ENCODE peak calls at places on chromosomes 4 and X, in six cellular contexts. H is nephron progenitor cell, Z is choroid plexus epithelial cell, V is AG09309, C is progenitor cell of endocrine pancreas, T is astrocyte of the cerebellum. O is an unnamed sample.

GRCh38 chr4:74619931-74620702 is 174.2 kb downstream of the BTC start:
- DNase-seq in H (no peak), Z (peak), V (no peak), C (no peak), T (no peak), O (no peak)

GRCh38 chr4:159145318-159146006 is 42.6 kb downstream of the RAPGEF2 start:
- DNase-seq in H (no peak), Z (no peak), V (no peak), C (no peak), T (no peak), O (no peak)

GRCh38 chrX:40249582-40249981 is 151.8 kb upstream of the BCOR start:
- DNase-seq in H (no peak), Z (no peak), V (no peak), C (no peak), T (no peak), O (no peak)

GRCh38 chr4:10690185-10690907 is 5.8 kb upstream of the CLNK start:
- DNase-seq in H (no peak), Z (no peak), V (no peak), C (no peak), T (no peak), O (no peak)

GRCh38 chr4:54942735-54943134 is 182.7 kb downstream of the KDR start:
- DNase-seq in H (no peak), Z (peak), V (no peak), C (no peak), T (no peak), O (no peak)

GRCh38 chr4:161577604-161578301 is 586.0 kb downstream of the FSTL5 start:
- DNase-seq in H (no peak), Z (peak), V (peak), C (no peak), T (peak), O (no peak)

GRCh38 chrX:73836956-73837477 is 274.0 kb downstream of the CHIC1 start:
- DNase-seq in H (no peak), Z (no peak), V (no peak), C (no peak), T (no peak), O (no peak)

GRCh38 chr4:31415629-31416028 is 695.5 kb downstream of the PCDH7 start:
- DNase-seq in H (no peak), Z (no peak), V (no peak), C (no peak), T (no peak), O (no peak)

GRCh38 chr4:18480928-18481327 is 459.4 kb upstream of the LCORL start:
- DNase-seq in H (no peak), Z (no peak), V (no peak), C (no peak), T (no peak), O (no peak)

GRCh38 chr4:41133619-41134018 is 80.7 kb downstream of the APBB2 start:
- DNase-seq in H (no peak), Z (no peak), V (no peak), C (no peak), T (no peak), O (no peak)

GRCh38 chr4:184479516-184479950 is 5.2 kb upstream of the IRF2 start:
- DNase-seq in H (no peak), Z (peak), V (no peak), C (no peak), T (no peak), O (no peak)

GRCh38 chr4:183130328-183131155 is 31.5 kb downstream of the WWC2 start:
- DNase-seq in H (no peak), Z (peak), V (no peak), C (no peak), T (peak), O (no peak)

GRCh38 chr4:67660418-67660817 is 40.5 kb downstream of the UBA6 start:
- DNase-seq in H (no peak), Z (no peak), V (no peak), C (no peak), T (no peak), O (no peak)

GRCh38 chr4:2781911-2782310 is 11.0 kb upstream of the SH3BP2 start:
- DNase-seq in H (no peak), Z (no peak), V (no peak), C (no peak), T (no peak), O (peak)

GRCh38 chr4:158538176-158538575 is 16.5 kb downstream of the RXFP1 start:
- DNase-seq in H (no peak), Z (peak), V (peak), C (no peak), T (no peak), O (no peak)

GRCh38 chr4:108117473-108118182 is 51.1 kb downstream of the LEF1 start:
- DNase-seq in H (peak), Z (peak), V (no peak), C (no peak), T (no peak), O (no peak)

GRCh38 chr4:156523991-156524390 is 447.6 kb downstream of the PDGFC start:
- DNase-seq in H (no peak), Z (no peak), V (no peak), C (no peak), T (no peak), O (no peak)

GRCh38 chrX:72475952-72476668 is 96.5 kb downstream of the HDAC8 start:
- DNase-seq in H (no peak), Z (no peak), V (no peak), C (no peak), T (no peak), O (no peak)

GRCh38 chrX:33379839-33380238 is 168.5 kb upstream of the DMD start:
- DNase-seq in H (no peak), Z (peak), V (no peak), C (no peak), T (no peak), O (no peak)

GRCh38 chrX:44344194-44344593 is 722 bp upstream of the EFHC2 start:
- DNase-seq in H (no peak), Z (no peak), V (no peak), C (no peak), T (no peak), O (peak)

GRCh38 chr4:151263455-151263854 is 13.5 kb upstream of the PRSS48 start:
- DNase-seq in H (no peak), Z (no peak), V (no peak), C (no peak), T (no peak), O (no peak)

GRCh38 chrX:140815868-140816267 is 106.3 kb downstream of the LINC00632 start:
- DNase-seq in H (no peak), Z (peak), V (peak), C (no peak), T (peak), O (no peak)

GRCh38 chr4:157172011-157172410 is 48.5 kb upstream of the GRIA2 start:
- DNase-seq in H (no peak), Z (peak), V (no peak), C (no peak), T (peak), O (no peak)

GRCh38 chrX:34972206-34972605 is 29.6 kb downstream of the FAM47B start:
- DNase-seq in H (no peak), Z (no peak), V (no peak), C (no peak), T (no peak), O (no peak)

GRCh38 chr4:26891867-26892266 is 31.2 kb downstream of the STIM2 start:
- DNase-seq in H (no peak), Z (no peak), V (no peak), C (no peak), T (no peak), O (no peak)

GRCh38 chr4:38572798-38573197 is 91.2 kb upstream of the KLF3 start:
- DNase-seq in H (no peak), Z (peak), V (no peak), C (no peak), T (no peak), O (no peak)

GRCh38 chr4:121696641-121697461 is at the start of gene ANXA5:
- DNase-seq in H (peak), Z (peak), V (peak), C (peak), T (peak), O (peak)

GRCh38 chr4:61200195-61200990 is at the start of gene ADGRL3:
- DNase-seq in H (peak), Z (peak), V (no peak), C (peak), T (no peak), O (no peak)

GRCh38 chr4:185904381-185904780 is 92.4 kb upstream of the SORBS2 start:
- DNase-seq in H (no peak), Z (no peak), V (no peak), C (no peak), T (no peak), O (no peak)

GRCh38 chrX:115067812-115068211 is 50.4 kb upstream of the IL13RA2 start:
- DNase-seq in H (no peak), Z (peak), V (no peak), C (no peak), T (peak), O (no peak)

GRCh38 chrX:34130501-34130900 is 1.6 kb downstream of the FAM47A start:
- DNase-seq in H (no peak), Z (no peak), V (no peak), C (no peak), T (no peak), O (no peak)

GRCh38 chr4:169620846-169621228 is 459 bp downstream of the CLCN3 start:
- DNase-seq in H (peak), Z (peak), V (no peak), C (no peak), T (no peak), O (peak)

GRCh38 chr4:31204895-31205294 is 484.7 kb downstream of the PCDH7 start:
- DNase-seq in H (no peak), Z (no peak), V (no peak), C (no peak), T (no peak), O (no peak)

GRCh38 chr4:73730854-73731253 is 9.5 kb upstream of the CXCL8 start:
- DNase-seq in H (no peak), Z (no peak), V (no peak), C (no peak), T (no peak), O (no peak)

GRCh38 chr4:102143433-102143832 is 201.8 kb downstream of the SLC39A8 start:
- DNase-seq in H (no peak), Z (no peak), V (no peak), C (no peak), T (no peak), O (no peak)

GRCh38 chrX:21905209-21905735 is 35.2 kb upstream of the SMS start:
- DNase-seq in H (no peak), Z (no peak), V (no peak), C (no peak), T (no peak), O (no peak)

GRCh38 chr4:14125375-14126129 is 498.0 kb upstream of the BOD1L1 start:
- DNase-seq in H (no peak), Z (no peak), V (no peak), C (no peak), T (no peak), O (no peak)

GRCh38 chr4:63556332-63556731 is 852.9 kb downstream of the TECRL start:
- DNase-seq in H (no peak), Z (no peak), V (no peak), C (no peak), T (no peak), O (no peak)
- TF ChIP-seq CTCF in H (peak), Z (no peak), V (no peak), C (peak), T (no peak), O (no peak)

GRCh38 chrX:100098660-100099375 is 311.3 kb downstream of the PCDH19 start:
- DNase-seq in H (no peak), Z (peak), V (no peak), C (no peak), T (no peak), O (no peak)
- TF ChIP-seq CTCF in H (no peak), Z (no peak), V (no peak), C (no peak), T (no peak), O (no peak)

GRCh38 chr4:117085185-117085701 is at the start of gene TRAM1L1:
- DNase-seq in H (peak), Z (peak), V (no peak), C (peak), T (peak), O (peak)
- TF ChIP-seq CTCF in H (no peak), Z (no peak), V (no peak), C (peak), T (peak), O (no peak)

GRCh38 chrX:107325467-107325866 is 119.1 kb downstream of the DNAAF6 start:
- DNase-seq in H (no peak), Z (no peak), V (no peak), C (no peak), T (no peak), O (no peak)

GRCh38 chrX:107323786-107324492 is 117.5 kb downstream of the DNAAF6 start:
- DNase-seq in H (no peak), Z (no peak), V (no peak), C (no peak), T (no peak), O (no peak)

GRCh38 chrX:107324493-107325310 is 118.3 kb downstream of the DNAAF6 start:
- DNase-seq in H (peak), Z (peak), V (no peak), C (peak), T (no peak), O (no peak)
- TF ChIP-seq CTCF in H (no peak), Z (peak), V (peak), C (peak), T (peak), O (peak)

GRCh38 chr4:6885953-6886557 is 23.6 kb upstream of the TBC1D14 start:
- DNase-seq in H (no peak), Z (peak), V (peak), C (no peak), T (no peak), O (no peak)
- TF ChIP-seq CTCF in H (no peak), Z (peak), V (peak), C (no peak), T (peak), O (peak)

DNA sequence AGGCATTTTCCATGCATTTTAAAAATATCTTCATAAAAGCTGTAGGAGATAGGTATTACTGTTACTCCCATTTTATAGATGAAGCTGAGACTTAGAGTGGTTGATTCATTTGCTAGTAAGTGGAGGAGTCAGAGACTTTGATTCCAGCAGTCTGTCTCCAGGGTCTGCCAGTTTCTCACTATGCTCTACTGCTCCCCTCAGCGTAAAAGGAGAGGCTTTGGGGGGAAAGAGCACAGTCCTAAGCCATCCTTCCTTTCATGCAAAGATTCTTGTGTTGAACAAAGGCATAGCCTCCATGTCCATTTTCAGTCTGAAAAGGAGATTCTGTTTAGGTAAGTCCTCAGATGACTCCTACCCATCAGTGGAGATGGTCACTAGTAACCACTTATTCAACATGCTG is 117.7 kb upstream of the TMEM150C start:
- DNase-seq in H (no peak), Z (no peak), V (no peak), C (no peak), T (no peak), O (no peak)
- TF ChIP-seq CTCF in H (no peak), Z (no peak), V (no peak), C (no peak), T (no peak), O (no peak)

DNA sequence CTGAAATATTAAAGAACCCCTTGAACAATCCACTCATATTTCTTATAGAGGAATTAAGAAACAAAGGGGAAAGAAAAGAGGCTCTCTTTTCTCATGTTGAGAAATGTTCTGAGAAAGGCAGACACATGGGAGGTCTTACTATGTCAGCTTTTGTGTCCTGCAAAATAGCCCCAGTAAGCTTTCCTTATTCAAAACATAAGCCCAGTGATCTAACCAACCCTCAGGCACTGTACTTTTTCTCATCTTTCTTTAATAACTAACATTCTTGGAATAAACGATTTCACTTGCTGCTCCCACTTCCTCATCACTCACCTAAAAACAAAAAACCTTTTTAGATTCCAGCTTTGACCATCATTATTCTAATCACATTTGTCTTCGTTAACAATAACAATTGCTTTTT is 115.9 kb downstream of the GLRA3 start:
- DNase-seq in H (no peak), Z (peak), V (no peak), C (no peak), T (no peak), O (no peak)
- TF ChIP-seq CTCF in H (no peak), Z (no peak), V (no peak), C (no peak), T (no peak), O (no peak)

DNA sequence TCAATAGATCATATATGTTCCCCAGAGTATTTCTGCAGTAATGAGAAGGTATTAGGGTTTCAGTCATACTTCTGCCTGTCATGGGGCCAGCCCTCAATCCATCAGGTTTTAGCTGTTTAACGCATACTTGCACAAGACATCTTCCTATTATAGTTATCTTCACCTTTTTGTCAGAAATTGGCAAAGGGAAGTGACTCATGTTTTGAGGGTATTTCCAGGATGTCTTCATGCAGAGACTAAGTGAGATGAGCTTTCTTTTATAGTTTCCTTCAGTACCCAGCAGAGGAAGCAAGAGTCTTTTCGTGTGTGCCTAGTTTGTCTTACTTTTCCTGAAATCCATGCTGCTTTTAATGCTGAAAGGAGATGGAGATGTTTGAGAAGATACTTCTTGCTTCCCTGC is 9.5 kb downstream of the CSTF2 start:
- DNase-seq in H (no peak), Z (peak), V (no peak), C (no peak), T (no peak), O (no peak)
- TF ChIP-seq CTCF in H (no peak), Z (peak), V (no peak), C (no peak), T (no peak), O (no peak)

O was measured in Peyer's patch.